ENCODE peak calls at places on chromosomes 12 and 14, in nine cellular contexts. M is mesothelial cell of epicardium; X is upper lobe of right lung; I is cardiac fibroblast; B is foreskin fibroblast; Z is CD4-positive, alpha-beta T cell; J is T follicular helper cell; H is heart right ventricle; E is NCI-H2081. F is an unnamed sample.

GRCh38 chr14:50106178-50106577 is 10.2 kb downstream of the VCPKMT start:
- DNase-seq in I (peak), Z (no peak), E (no peak), H (no peak), M (no peak), J (no peak), B (no peak), X (no peak), F (no peak)

GRCh38 chr12:124550123-124551089 is 17.0 kb downstream of the NCOR2 start:
- DNase-seq in X (no peak), B (no peak), J (no peak), M (no peak), H (no peak), E (peak), Z (no peak), I (no peak), F (no peak)

GRCh38 chr14:58942516-58942915 is 246.0 kb upstream of the DAAM1 start:
- DNase-seq in E (no peak), J (no peak), Z (no peak), B (no peak), M (no peak), I (peak), H (no peak), X (no peak), F (no peak)

GRCh38 chr12:774051-774614 is 21.8 kb downstream of the WNK1 start:
- DNase-seq in E (no peak), Z (no peak), M (no peak), I (no peak), X (no peak), H (no peak), B (no peak), J (no peak), F (no peak)

GRCh38 chr14:61183486-61183885 is 97.7 kb downstream of the TMEM30B start:
- DNase-seq in J (no peak), M (no peak), X (no peak), Z (no peak), I (peak), E (peak), B (no peak), H (no peak), F (no peak)

GRCh38 chr14:94366146-94366887 is 22.1 kb downstream of the SERPINA1 start:
- DNase-seq in X (peak), J (no peak), I (no peak), E (no peak), Z (no peak), B (no peak), M (no peak), H (no peak), F (no peak)

GRCh38 chr14:37399517-37399916 is 195.5 kb downstream of the FOXA1 start:
- DNase-seq in Z (no peak), E (no peak), I (no peak), B (no peak), H (no peak), M (no peak), J (no peak), X (no peak), F (no peak)

GRCh38 chr14:51849095-51849494 is 11.3 kb upstream of the GNG2 start:
- DNase-seq in Z (no peak), M (no peak), X (no peak), E (no peak), B (peak), I (no peak), J (no peak), H (no peak), F (no peak)

GRCh38 chr12:85821759-85822158 is 14.4 kb downstream of the RASSF9 start:
- DNase-seq in E (no peak), M (no peak), B (no peak), H (no peak), X (no peak), J (no peak), I (no peak), Z (no peak), F (no peak)